ENCODE peak calls at places on chromosomes 2 and 18, in six cellular contexts. One of them, this sample, is unnamed.

GRCh38 chr18:27110319-27110718 is 74.8 kb downstream of the CHST9 start:
- DNase-seq in astrocyte of the spinal cord: no peak
- DNase-seq in AG04450: no peak
- DNase-seq in cardiac muscle cell: no peak
- DNase-seq in H9: no peak
- DNase-seq in CD8-positive, alpha-beta T cell: no peak
- DNase-seq in this sample: no peak

GRCh38 chr2:71385008-71385407 is 53.4 kb downstream of the ZNF638 start:
- DNase-seq in AG04450: peak; percentile 58
- DNase-seq in CD8-positive, alpha-beta T cell: no peak
- DNase-seq in astrocyte of the spinal cord: peak; percentile 78
- DNase-seq in H9: no peak
- DNase-seq in cardiac muscle cell: no peak
- DNase-seq in this sample: no peak

GRCh38 chr18:36314098-36314497 is 16.6 kb downstream of the FHOD3 start:
- DNase-seq in astrocyte of the spinal cord: peak; percentile 32
- DNase-seq in CD8-positive, alpha-beta T cell: no peak
- DNase-seq in H9: peak; percentile 5
- DNase-seq in cardiac muscle cell: no peak
- DNase-seq in AG04450: no peak
- DNase-seq in this sample: no peak

GRCh38 chr2:112605926-112606325 is 21.5 kb downstream of the CHCHD5 start:
- DNase-seq in CD8-positive, alpha-beta T cell: no peak
- DNase-seq in H9: no peak
- DNase-seq in cardiac muscle cell: no peak
- DNase-seq in AG04450: no peak
- DNase-seq in astrocyte of the spinal cord: no peak
- DNase-seq in this sample: no peak

GRCh38 chr2:111946294-111947114 is 48.1 kb downstream of the MERTK start:
- DNase-seq in astrocyte of the spinal cord: peak; percentile 91
- DNase-seq in CD8-positive, alpha-beta T cell: no peak
- DNase-seq in H9: no peak
- DNase-seq in cardiac muscle cell: peak; percentile 25
- DNase-seq in AG04450: peak; percentile 87
- DNase-seq in this sample: no peak

GRCh38 chr2:81077396-81077795 is 772.8 kb upstream of the LRRTM1 start:
- DNase-seq in AG04450: no peak
- DNase-seq in CD8-positive, alpha-beta T cell: no peak
- DNase-seq in astrocyte of the spinal cord: no peak
- DNase-seq in cardiac muscle cell: no peak
- DNase-seq in H9: peak; percentile 51
- DNase-seq in this sample: no peak

GRCh38 chr2:74146929-74147728 is 583 bp downstream of the BOLA3 start:
- DNase-seq in cardiac muscle cell: no peak
- DNase-seq in H9: no peak
- DNase-seq in CD8-positive, alpha-beta T cell: no peak
- DNase-seq in astrocyte of the spinal cord: peak; percentile 14
- DNase-seq in AG04450: no peak
- DNase-seq in this sample: no peak

GRCh38 chr2:241867776-241868420 is 1.6 kb upstream of the RTP5 start:
- DNase-seq in astrocyte of the spinal cord: no peak
- DNase-seq in H9: no peak
- DNase-seq in CD8-positive, alpha-beta T cell: peak; percentile 34
- DNase-seq in cardiac muscle cell: no peak
- DNase-seq in AG04450: no peak
- DNase-seq in this sample: no peak

GRCh38 chr2:174124171-174124570 is 124.2 kb downstream of the OLA1 start:
- DNase-seq in cardiac muscle cell: peak; percentile 4
- DNase-seq in H9: peak; percentile 43
- DNase-seq in astrocyte of the spinal cord: no peak
- DNase-seq in AG04450: no peak
- DNase-seq in CD8-positive, alpha-beta T cell: no peak
- DNase-seq in this sample: peak; percentile 12

GRCh38 chr18:46481048-46481846 is 175.8 kb downstream of the LOXHD1 start:
- DNase-seq in cardiac muscle cell: peak; percentile 66
- DNase-seq in AG04450: peak; percentile 18
- DNase-seq in CD8-positive, alpha-beta T cell: peak; percentile 45
- DNase-seq in H9: peak; percentile 70
- DNase-seq in astrocyte of the spinal cord: peak; percentile 34
- DNase-seq in this sample: peak; percentile 72

GRCh38 chr18:37567994-37568359 is 2.4 kb upstream of the CELF4 start:
- DNase-seq in AG04450: no peak
- DNase-seq in astrocyte of the spinal cord: no peak
- DNase-seq in cardiac muscle cell: no peak
- DNase-seq in H9: peak; percentile 20
- DNase-seq in CD8-positive, alpha-beta T cell: no peak
- DNase-seq in this sample: no peak

GRCh38 chr2:191693778-191694177 is 15.8 kb downstream of the NABP1 start:
- DNase-seq in cardiac muscle cell: no peak
- DNase-seq in CD8-positive, alpha-beta T cell: no peak
- DNase-seq in astrocyte of the spinal cord: no peak
- DNase-seq in H9: no peak
- DNase-seq in AG04450: no peak
- DNase-seq in this sample: no peak

DNA sequence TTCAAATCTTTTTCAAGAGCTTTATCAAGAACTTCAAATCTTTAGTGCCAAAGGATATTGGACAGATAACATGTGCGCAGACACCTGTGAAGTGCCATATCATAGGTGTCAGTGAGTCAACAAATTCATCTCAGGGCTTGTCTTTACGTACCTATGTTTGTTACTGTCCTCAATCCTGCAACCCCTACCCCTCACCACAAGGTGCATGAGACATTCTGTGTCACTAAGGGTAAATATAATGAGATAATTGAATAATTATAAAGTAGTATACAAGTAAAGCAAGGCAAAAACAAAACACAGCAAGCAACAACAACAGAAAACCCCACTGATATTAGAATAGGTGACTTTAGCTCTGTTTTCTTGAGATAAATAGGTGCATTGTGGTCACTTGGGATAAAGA is 1495.8 kb upstream of the TMEFF2 start:
- DNase-seq in astrocyte of the spinal cord: no peak
- DNase-seq in CD8-positive, alpha-beta T cell: no peak
- DNase-seq in AG04450: no peak
- DNase-seq in cardiac muscle cell: no peak
- DNase-seq in H9: no peak
- DNase-seq in this sample: no peak
- TF ChIP-seq CTCF in astrocyte of the spinal cord: no peak
- TF ChIP-seq CTCF in CD8-positive, alpha-beta T cell: no peak
- TF ChIP-seq CTCF in AG04450: no peak
- TF ChIP-seq CTCF in cardiac muscle cell: no peak
- TF ChIP-seq CTCF in H9: peak; percentile 31
- TF ChIP-seq CTCF in this sample: no peak

DNA sequence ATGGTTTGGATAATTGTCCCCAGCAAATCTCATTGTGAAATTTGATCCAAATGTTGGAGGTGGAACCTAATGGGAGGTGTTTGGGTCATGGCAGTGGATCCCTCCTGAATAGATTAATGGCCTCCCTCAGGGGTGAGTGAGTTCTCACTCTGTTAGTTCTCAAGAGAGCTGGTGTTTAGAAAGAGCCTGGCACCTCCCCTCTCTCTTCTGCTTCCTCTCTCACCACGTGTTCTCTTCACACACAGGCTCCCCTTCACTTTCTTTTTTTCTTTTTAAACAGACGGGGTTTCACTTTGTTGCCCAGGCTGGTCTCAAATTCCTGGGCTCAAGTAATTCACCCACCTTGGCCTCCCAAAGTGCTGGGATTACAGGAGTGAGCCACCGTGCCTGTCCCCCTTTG is 111.6 kb upstream of the LTBP1 start:
- DNase-seq in astrocyte of the spinal cord: no peak
- DNase-seq in H9: no peak
- DNase-seq in cardiac muscle cell: no peak
- DNase-seq in CD8-positive, alpha-beta T cell: no peak
- DNase-seq in AG04450: no peak
- DNase-seq in this sample: no peak
- TF ChIP-seq CTCF in astrocyte of the spinal cord: no peak
- TF ChIP-seq CTCF in H9: no peak
- TF ChIP-seq CTCF in cardiac muscle cell: no peak
- TF ChIP-seq CTCF in CD8-positive, alpha-beta T cell: no peak
- TF ChIP-seq CTCF in AG04450: no peak
- TF ChIP-seq CTCF in this sample: no peak

GRCh38 chr2:128172191-128172590 is 81.2 kb downstream of the UGGT1 start:
- DNase-seq in H9: no peak
- DNase-seq in cardiac muscle cell: no peak
- DNase-seq in astrocyte of the spinal cord: no peak
- DNase-seq in CD8-positive, alpha-beta T cell: no peak
- DNase-seq in AG04450: no peak
- DNase-seq in this sample: no peak
- TF ChIP-seq CTCF in H9: peak; percentile 64
- TF ChIP-seq CTCF in cardiac muscle cell: peak; percentile 33
- TF ChIP-seq CTCF in astrocyte of the spinal cord: peak; percentile 30
- TF ChIP-seq CTCF in CD8-positive, alpha-beta T cell: no peak
- TF ChIP-seq CTCF in AG04450: peak; percentile 55
- TF ChIP-seq CTCF in this sample: peak; percentile 58

GRCh38 chr2:10321590-10321989 is 18.9 kb downstream of the HPCAL1 start:
- DNase-seq in AG04450: no peak
- DNase-seq in CD8-positive, alpha-beta T cell: no peak
- DNase-seq in astrocyte of the spinal cord: no peak
- DNase-seq in cardiac muscle cell: no peak
- DNase-seq in H9: no peak
- DNase-seq in this sample: no peak
- TF ChIP-seq CTCF in AG04450: no peak
- TF ChIP-seq CTCF in CD8-positive, alpha-beta T cell: no peak
- TF ChIP-seq CTCF in astrocyte of the spinal cord: no peak
- TF ChIP-seq CTCF in cardiac muscle cell: no peak
- TF ChIP-seq CTCF in H9: no peak
- TF ChIP-seq CTCF in this sample: no peak

GRCh38 chr2:7034313-7034712 is 117.1 kb downstream of the RNF144A start:
- DNase-seq in H9: peak; percentile 58
- DNase-seq in CD8-positive, alpha-beta T cell: no peak
- DNase-seq in AG04450: no peak
- DNase-seq in astrocyte of the spinal cord: peak; percentile 29
- DNase-seq in cardiac muscle cell: peak; percentile 41
- DNase-seq in this sample: no peak
- TF ChIP-seq CTCF in H9: peak; percentile 43
- TF ChIP-seq CTCF in CD8-positive, alpha-beta T cell: no peak
- TF ChIP-seq CTCF in AG04450: no peak
- TF ChIP-seq CTCF in astrocyte of the spinal cord: peak; percentile 33
- TF ChIP-seq CTCF in cardiac muscle cell: peak; percentile 28
- TF ChIP-seq CTCF in this sample: peak; percentile 17

GRCh38 chr2:56034258-56034657 is 110.7 kb upstream of the EFEMP1 start:
- DNase-seq in CD8-positive, alpha-beta T cell: no peak
- DNase-seq in astrocyte of the spinal cord: no peak
- DNase-seq in H9: no peak
- DNase-seq in cardiac muscle cell: no peak
- DNase-seq in AG04450: no peak
- DNase-seq in this sample: no peak
- TF ChIP-seq CTCF in CD8-positive, alpha-beta T cell: no peak
- TF ChIP-seq CTCF in astrocyte of the spinal cord: no peak
- TF ChIP-seq CTCF in H9: no peak
- TF ChIP-seq CTCF in cardiac muscle cell: no peak
- TF ChIP-seq CTCF in AG04450: no peak
- TF ChIP-seq CTCF in this sample: no peak

GRCh38 chr2:12544221-12544558 is 172.5 kb upstream of the TRIB2 start:
- DNase-seq in astrocyte of the spinal cord: no peak
- DNase-seq in cardiac muscle cell: no peak
- DNase-seq in CD8-positive, alpha-beta T cell: no peak
- DNase-seq in AG04450: no peak
- DNase-seq in H9: no peak
- DNase-seq in this sample: no peak

GRCh38 chr2:12548906-12549305 is 167.8 kb upstream of the TRIB2 start:
- DNase-seq in CD8-positive, alpha-beta T cell: no peak
- DNase-seq in AG04450: no peak
- DNase-seq in astrocyte of the spinal cord: no peak
- DNase-seq in cardiac muscle cell: no peak
- DNase-seq in H9: no peak
- DNase-seq in this sample: no peak

GRCh38 chr2:12549641-12550040 is 167.1 kb upstream of the TRIB2 start:
- DNase-seq in H9: no peak
- DNase-seq in CD8-positive, alpha-beta T cell: no peak
- DNase-seq in cardiac muscle cell: no peak
- DNase-seq in astrocyte of the spinal cord: peak; percentile 66
- DNase-seq in AG04450: no peak
- DNase-seq in this sample: no peak

GRCh38 chr2:12543452-12544220 is 173.1 kb upstream of the TRIB2 start:
- DNase-seq in AG04450: no peak
- DNase-seq in astrocyte of the spinal cord: peak; percentile 22
- DNase-seq in cardiac muscle cell: no peak
- DNase-seq in CD8-positive, alpha-beta T cell: no peak
- DNase-seq in H9: no peak
- DNase-seq in this sample: no peak

DNA sequence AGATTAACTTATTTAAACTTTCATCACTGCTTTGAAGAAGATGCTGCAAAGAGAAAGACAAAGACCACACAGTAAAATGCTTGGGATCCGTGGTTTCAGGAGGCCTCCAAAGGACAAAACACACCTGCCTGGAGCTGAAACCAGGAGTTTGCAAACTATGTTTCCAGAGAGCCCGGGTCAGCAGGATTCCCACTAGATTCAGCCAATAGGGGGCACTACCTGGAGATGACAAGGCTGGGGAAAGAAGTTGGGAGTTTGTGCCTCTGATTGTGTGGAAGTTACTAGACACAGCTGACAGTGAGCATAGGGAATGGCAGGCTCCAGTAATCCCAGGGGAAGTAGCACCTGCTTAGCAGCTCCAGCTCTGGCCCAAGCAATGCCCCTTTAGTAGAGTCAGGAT is 169.0 kb upstream of the TRIB2 start:
- DNase-seq in cardiac muscle cell: no peak
- DNase-seq in CD8-positive, alpha-beta T cell: no peak
- DNase-seq in AG04450: no peak
- DNase-seq in H9: peak; percentile 50
- DNase-seq in astrocyte of the spinal cord: no peak
- DNase-seq in this sample: no peak
- TF ChIP-seq CTCF in cardiac muscle cell: no peak
- TF ChIP-seq CTCF in CD8-positive, alpha-beta T cell: no peak
- TF ChIP-seq CTCF in AG04450: no peak
- TF ChIP-seq CTCF in H9: peak; percentile 64
- TF ChIP-seq CTCF in astrocyte of the spinal cord: no peak
- TF ChIP-seq CTCF in this sample: no peak

GRCh38 chr2:78351208-78351607 is 674.3 kb upstream of the REG3G start:
- DNase-seq in AG04450: no peak
- DNase-seq in CD8-positive, alpha-beta T cell: no peak
- DNase-seq in H9: no peak
- DNase-seq in cardiac muscle cell: peak; percentile 21
- DNase-seq in astrocyte of the spinal cord: no peak
- DNase-seq in this sample: no peak
- TF ChIP-seq CTCF in AG04450: no peak
- TF ChIP-seq CTCF in CD8-positive, alpha-beta T cell: no peak
- TF ChIP-seq CTCF in H9: peak; percentile 65
- TF ChIP-seq CTCF in cardiac muscle cell: no peak
- TF ChIP-seq CTCF in astrocyte of the spinal cord: peak; percentile 7
- TF ChIP-seq CTCF in this sample: peak; percentile 69

DNA sequence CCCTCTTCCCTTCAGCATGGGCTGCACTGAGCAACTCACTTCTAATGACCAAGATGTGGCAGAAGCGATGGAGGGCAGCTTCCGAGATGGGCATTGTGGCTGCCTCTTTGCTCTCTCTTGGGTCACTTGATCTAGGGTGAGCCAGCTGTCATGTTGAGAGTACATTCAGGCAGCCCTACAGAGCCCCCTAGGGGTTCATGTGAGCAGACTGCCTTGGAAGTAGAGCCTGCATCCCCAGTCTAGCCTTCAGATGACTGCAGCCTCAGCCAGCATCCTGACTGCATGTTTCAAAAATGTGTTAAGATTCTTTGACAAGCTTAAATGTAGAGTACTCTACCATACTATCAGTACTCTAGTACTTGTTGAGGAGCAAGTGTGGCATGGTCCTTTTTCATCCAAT is 143.9 kb downstream of the NCK2 start:
- DNase-seq in H9: no peak
- DNase-seq in AG04450: no peak
- DNase-seq in astrocyte of the spinal cord: no peak
- DNase-seq in cardiac muscle cell: no peak
- DNase-seq in CD8-positive, alpha-beta T cell: no peak
- DNase-seq in this sample: no peak
- TF ChIP-seq CTCF in H9: peak; percentile 60
- TF ChIP-seq CTCF in AG04450: no peak
- TF ChIP-seq CTCF in astrocyte of the spinal cord: no peak
- TF ChIP-seq CTCF in cardiac muscle cell: no peak
- TF ChIP-seq CTCF in CD8-positive, alpha-beta T cell: no peak
- TF ChIP-seq CTCF in this sample: peak; percentile 32

GRCh38 chr2:230384986-230385385 is 31.0 kb upstream of the SP100 start:
- DNase-seq in cardiac muscle cell: no peak
- DNase-seq in AG04450: no peak
- DNase-seq in astrocyte of the spinal cord: no peak
- DNase-seq in H9: no peak
- DNase-seq in CD8-positive, alpha-beta T cell: no peak
- DNase-seq in this sample: no peak
- TF ChIP-seq CTCF in cardiac muscle cell: no peak
- TF ChIP-seq CTCF in AG04450: no peak
- TF ChIP-seq CTCF in astrocyte of the spinal cord: no peak
- TF ChIP-seq CTCF in H9: no peak
- TF ChIP-seq CTCF in CD8-positive, alpha-beta T cell: no peak
- TF ChIP-seq CTCF in this sample: no peak

This sample was measured in neural crest cell.